ENCODE peak calls at places on chromosomes 2 and 18, in seven cellular contexts. F is A172; Z is A549; V is stimulated activated CD4-positive, alpha-beta T cell treated with anti-CD3 and anti-CD28 coated beads, Interleukin-4, amount 100 ng/mL, for 1 hour; G is stimulated activated naive B cell treated with anti-CD40 and anti-IgM and Interleukin-4, amounts not matched to agents 10 μg/mL and 1 μg/mL and 100 μg/mL, for 72 hours; W is glutamatergic neuron; M is KG1. I is an unnamed sample.

GRCh38 chr2:170391018-170391417 is 213.1 kb downstream of the MYO3B start:
- DNase-seq in Z (no peak), W (no peak), F (no peak), M (no peak), V (no peak), G (no peak), I (no peak)

GRCh38 chr18:4605222-4605621 is 150.1 kb upstream of the DLGAP1 start:
- DNase-seq in F (no peak), V (no peak), G (no peak), M (no peak), W (no peak), Z (no peak), I (no peak)

GRCh38 chr2:210288376-210288775 is 26.6 kb downstream of the MYL1 start:
- DNase-seq in Z (no peak), V (no peak), F (no peak), G (no peak), M (no peak), W (no peak), I (no peak)

GRCh38 chr2:29916571-29916970 is 4.8 kb downstream of the ALK start:
- DNase-seq in V (no peak), G (no peak), W (no peak), M (no peak), F (no peak), Z (no peak), I (no peak)

GRCh38 chr2:120317916-120318315 is 28.0 kb upstream of the INHBB start:
- DNase-seq in Z (no peak), F (no peak), M (no peak), V (no peak), W (no peak), G (no peak), I (no peak)

GRCh38 chr2:215961981-215962380 is 51.4 kb downstream of the MREG start:
- DNase-seq in Z (no peak), W (no peak), G (no peak), V (no peak), M (no peak), F (no peak), I (no peak)

GRCh38 chr2:2165135-2165534 is 165.9 kb downstream of the MYT1L start:
- DNase-seq in M (no peak), V (no peak), F (no peak), Z (no peak), W (no peak), G (no peak), I (no peak)

GRCh38 chr2:105857076-105857740 is 112.5 kb downstream of the NCK2 start:
- DNase-seq in Z (no peak), W (peak), M (no peak), V (no peak), G (no peak), F (no peak), I (no peak)

GRCh38 chr2:107986278-107987217 is at the start of gene SLC5A7:
- DNase-seq in F (no peak), G (no peak), M (no peak), Z (no peak), V (no peak), W (peak), I (no peak)

GRCh38 chr2:112047537-112048235 is 7.4 kb upstream of the TMEM87B start:
- DNase-seq in M (no peak), V (no peak), G (no peak), Z (no peak), F (no peak), W (no peak), I (no peak)

GRCh38 chr2:38690499-38691420 is 24.8 kb downstream of the GALM start:
- DNase-seq in Z (peak), W (no peak), F (peak), G (no peak), V (no peak), M (no peak), I (no peak)

GRCh38 chr2:207012461-207012860 is 73.1 kb downstream of the CPO start:
- DNase-seq in G (no peak), F (peak), W (no peak), V (no peak), Z (no peak), M (no peak), I (no peak)

GRCh38 chr2:64567473-64567872 is 43.3 kb downstream of the AFTPH start:
- DNase-seq in F (no peak), W (no peak), M (no peak), V (no peak), G (no peak), Z (no peak), I (no peak)

GRCh38 chr2:133139847-133140533 is 428.3 kb downstream of the NCKAP5 start:
- DNase-seq in V (no peak), Z (no peak), G (no peak), W (no peak), M (no peak), F (no peak), I (no peak)

GRCh38 chr2:215625207-215625606 is 189.3 kb upstream of the FN1 start:
- DNase-seq in M (no peak), F (no peak), Z (no peak), W (no peak), V (no peak), G (no peak), I (no peak)

GRCh38 chr2:53450885-53451284 is 316.7 kb upstream of the CHAC2 start:
- DNase-seq in F (no peak), V (no peak), G (no peak), M (no peak), W (no peak), Z (no peak), I (no peak)

GRCh38 chr2:70282439-70282838 is 11.1 kb downstream of the SNRPG start:
- DNase-seq in G (no peak), Z (no peak), W (no peak), M (no peak), F (no peak), V (no peak), I (no peak)

GRCh38 chr2:31231571-31232287 is 2.2 kb upstream of the EHD3 start:
- DNase-seq in F (no peak), M (no peak), G (no peak), Z (no peak), V (no peak), W (no peak), I (no peak)